ENCODE peak calls at places on chromosomes 5 and 9, in seven cellular contexts. One of them, this sample, is unnamed.
A peak's percentile ranks its signal among the peaks of the same experiment; 100 is the strongest.

GRCh38 chr5:157288405-157289163 is 22.7 kb downstream of the CYFIP2 start:
- DNase-seq in kidney: no peak
- DNase-seq in testis: no peak
- DNase-seq in CD8-positive, alpha-beta memory T cell: no peak
- DNase-seq in left ventricle myocardium inferior: no peak
- DNase-seq in tibial nerve: no peak
- DNase-seq in psoas muscle: no peak
- DNase-seq in this sample: no peak

GRCh38 chr9:35714579-35715252 is 17.3 kb downstream of the TLN1 start:
- DNase-seq in kidney: peak; percentile 50
- DNase-seq in testis: no peak
- DNase-seq in CD8-positive, alpha-beta memory T cell: no peak
- DNase-seq in left ventricle myocardium inferior: no peak
- DNase-seq in tibial nerve: no peak
- DNase-seq in psoas muscle: no peak
- DNase-seq in this sample: no peak

GRCh38 chr5:37370864-37371726 is at the start of gene NUP155:
- DNase-seq in kidney: peak; percentile 96
- DNase-seq in testis: peak; percentile 97
- DNase-seq in CD8-positive, alpha-beta memory T cell: peak; percentile 85
- DNase-seq in left ventricle myocardium inferior: peak; percentile 89
- DNase-seq in tibial nerve: peak; percentile 87
- DNase-seq in psoas muscle: peak; percentile 94
- DNase-seq in this sample: peak; percentile 97

GRCh38 chr5:73067213-73067612 is 53.2 kb upstream of the TMEM171 start:
- DNase-seq in kidney: no peak
- DNase-seq in testis: no peak
- DNase-seq in CD8-positive, alpha-beta memory T cell: no peak
- DNase-seq in left ventricle myocardium inferior: no peak
- DNase-seq in tibial nerve: no peak
- DNase-seq in psoas muscle: no peak
- DNase-seq in this sample: no peak

GRCh38 chr5:21810737-21811316 is 1042.3 kb downstream of the CDH12 start:
- DNase-seq in kidney: no peak
- DNase-seq in testis: no peak
- DNase-seq in CD8-positive, alpha-beta memory T cell: no peak
- DNase-seq in left ventricle myocardium inferior: no peak
- DNase-seq in tibial nerve: no peak
- DNase-seq in psoas muscle: no peak
- DNase-seq in this sample: peak; percentile 53

GRCh38 chr5:115069087-115069968 is 100.4 kb downstream of the TRIM36 start:
- DNase-seq in kidney: no peak
- DNase-seq in testis: peak; percentile 56
- DNase-seq in CD8-positive, alpha-beta memory T cell: no peak
- DNase-seq in left ventricle myocardium inferior: no peak
- DNase-seq in tibial nerve: peak; percentile 12
- DNase-seq in psoas muscle: no peak
- DNase-seq in this sample: peak; percentile 57

GRCh38 chr5:73160239-73160671 is 12.7 kb upstream of the TMEM174 start:
- DNase-seq in kidney: no peak
- DNase-seq in testis: no peak
- DNase-seq in CD8-positive, alpha-beta memory T cell: peak; percentile 54
- DNase-seq in left ventricle myocardium inferior: no peak
- DNase-seq in tibial nerve: no peak
- DNase-seq in psoas muscle: no peak
- DNase-seq in this sample: no peak

GRCh38 chr5:151663617-151664322 is 22.9 kb downstream of the SPARC start:
- DNase-seq in kidney: no peak
- DNase-seq in testis: peak; percentile 46
- DNase-seq in CD8-positive, alpha-beta memory T cell: no peak
- DNase-seq in left ventricle myocardium inferior: peak; percentile 56
- DNase-seq in tibial nerve: peak; percentile 68
- DNase-seq in psoas muscle: peak; percentile 69
- DNase-seq in this sample: no peak

GRCh38 chr5:179296150-179296821 is 49.0 kb downstream of the ADAMTS2 start:
- DNase-seq in kidney: peak; percentile 51
- DNase-seq in testis: no peak
- DNase-seq in CD8-positive, alpha-beta memory T cell: no peak
- DNase-seq in left ventricle myocardium inferior: no peak
- DNase-seq in tibial nerve: no peak
- DNase-seq in psoas muscle: no peak
- DNase-seq in this sample: no peak

GRCh38 chr5:139287890-139288635 is 5.5 kb upstream of the MATR3 start:
- DNase-seq in kidney: no peak
- DNase-seq in testis: no peak
- DNase-seq in CD8-positive, alpha-beta memory T cell: no peak
- DNase-seq in left ventricle myocardium inferior: no peak
- DNase-seq in tibial nerve: no peak
- DNase-seq in psoas muscle: no peak
- DNase-seq in this sample: no peak

GRCh38 chr5:68962632-68963484 is 131.0 kb upstream of the SLC30A5 start:
- DNase-seq in kidney: peak; percentile 66
- DNase-seq in testis: peak; percentile 84
- DNase-seq in CD8-positive, alpha-beta memory T cell: no peak
- DNase-seq in left ventricle myocardium inferior: peak; percentile 57
- DNase-seq in tibial nerve: peak; percentile 89
- DNase-seq in psoas muscle: peak; percentile 67
- DNase-seq in this sample: peak; percentile 60

GRCh38 chr5:11700376-11700775 is 203.9 kb downstream of the CTNND2 start:
- DNase-seq in kidney: no peak
- DNase-seq in testis: no peak
- DNase-seq in CD8-positive, alpha-beta memory T cell: no peak
- DNase-seq in left ventricle myocardium inferior: no peak
- DNase-seq in tibial nerve: no peak
- DNase-seq in psoas muscle: no peak
- DNase-seq in this sample: no peak

GRCh38 chr9:111728143-111728542 is 66.6 kb downstream of the SHOC1 start:
- DNase-seq in kidney: no peak
- DNase-seq in testis: no peak
- DNase-seq in CD8-positive, alpha-beta memory T cell: no peak
- DNase-seq in left ventricle myocardium inferior: no peak
- DNase-seq in tibial nerve: no peak
- DNase-seq in psoas muscle: no peak
- DNase-seq in this sample: no peak

GRCh38 chr5:73442960-73443627 is 5.5 kb downstream of the FOXD1 start:
- DNase-seq in kidney: no peak
- DNase-seq in testis: no peak
- DNase-seq in CD8-positive, alpha-beta memory T cell: no peak
- DNase-seq in left ventricle myocardium inferior: no peak
- DNase-seq in tibial nerve: no peak
- DNase-seq in psoas muscle: no peak
- DNase-seq in this sample: no peak

GRCh38 chr5:95113489-95113888 is 171.4 kb downstream of the MCTP1 start:
- DNase-seq in kidney: no peak
- DNase-seq in testis: no peak
- DNase-seq in CD8-positive, alpha-beta memory T cell: no peak
- DNase-seq in left ventricle myocardium inferior: no peak
- DNase-seq in tibial nerve: no peak
- DNase-seq in psoas muscle: no peak
- DNase-seq in this sample: no peak

GRCh38 chr9:130110596-130111021 is 56.9 kb downstream of the GPR107 start:
- DNase-seq in kidney: no peak
- DNase-seq in testis: no peak
- DNase-seq in CD8-positive, alpha-beta memory T cell: no peak
- DNase-seq in left ventricle myocardium inferior: no peak
- DNase-seq in tibial nerve: no peak
- DNase-seq in psoas muscle: no peak
- DNase-seq in this sample: no peak

GRCh38 chr9:34957492-34958410 is at the start of gene PHF24:
- DNase-seq in kidney: no peak
- DNase-seq in testis: peak; percentile 77
- DNase-seq in CD8-positive, alpha-beta memory T cell: peak; percentile 14
- DNase-seq in left ventricle myocardium inferior: no peak
- DNase-seq in tibial nerve: no peak
- DNase-seq in psoas muscle: peak; percentile 40
- DNase-seq in this sample: peak; percentile 21

GRCh38 chr5:154460172-154460571 is 14.4 kb downstream of the SAP30L start:
- DNase-seq in kidney: no peak
- DNase-seq in testis: no peak
- DNase-seq in CD8-positive, alpha-beta memory T cell: no peak
- DNase-seq in left ventricle myocardium inferior: no peak
- DNase-seq in tibial nerve: no peak
- DNase-seq in psoas muscle: no peak
- DNase-seq in this sample: no peak

GRCh38 chr5:73974871-73975351 is 348.9 kb downstream of the ARHGEF28 start:
- DNase-seq in kidney: no peak
- DNase-seq in testis: no peak
- DNase-seq in CD8-positive, alpha-beta memory T cell: no peak
- DNase-seq in left ventricle myocardium inferior: peak; percentile 20
- DNase-seq in tibial nerve: no peak
- DNase-seq in psoas muscle: no peak
- DNase-seq in this sample: no peak

GRCh38 chr9:127181595-127182190 is 59.3 kb upstream of the ANGPTL2 start:
- DNase-seq in kidney: peak; percentile 12
- DNase-seq in testis: no peak
- DNase-seq in CD8-positive, alpha-beta memory T cell: no peak
- DNase-seq in left ventricle myocardium inferior: no peak
- DNase-seq in tibial nerve: no peak
- DNase-seq in psoas muscle: peak; percentile 9
- DNase-seq in this sample: no peak

GRCh38 chr9:114098021-114098659 is 952 bp downstream of the KIF12 start:
- DNase-seq in kidney: peak; percentile 92
- DNase-seq in testis: peak; percentile 46
- DNase-seq in CD8-positive, alpha-beta memory T cell: no peak
- DNase-seq in left ventricle myocardium inferior: no peak
- DNase-seq in tibial nerve: no peak
- DNase-seq in psoas muscle: peak; percentile 65
- DNase-seq in this sample: no peak

GRCh38 chr5:180296778-180297177 is 4.9 kb upstream of the MAPK9 start:
- DNase-seq in kidney: no peak
- DNase-seq in testis: no peak
- DNase-seq in CD8-positive, alpha-beta memory T cell: no peak
- DNase-seq in left ventricle myocardium inferior: no peak
- DNase-seq in tibial nerve: no peak
- DNase-seq in psoas muscle: no peak
- DNase-seq in this sample: no peak

GRCh38 chr5:37871023-37871815 is 31.4 kb upstream of the GDNF start:
- DNase-seq in kidney: no peak
- DNase-seq in testis: no peak
- DNase-seq in CD8-positive, alpha-beta memory T cell: no peak
- DNase-seq in left ventricle myocardium inferior: no peak
- DNase-seq in tibial nerve: no peak
- DNase-seq in psoas muscle: no peak
- DNase-seq in this sample: no peak

GRCh38 chr9:27528886-27529315 is 713 bp downstream of the MOB3B start:
- DNase-seq in kidney: peak; percentile 82
- DNase-seq in testis: peak; percentile 65
- DNase-seq in CD8-positive, alpha-beta memory T cell: peak; percentile 36
- DNase-seq in left ventricle myocardium inferior: peak; percentile 25
- DNase-seq in tibial nerve: peak; percentile 29
- DNase-seq in psoas muscle: peak; percentile 76
- DNase-seq in this sample: peak; percentile 45

GRCh38 chr5:102625446-102625845 is 126.6 kb upstream of the SLCO6A1 start:
- DNase-seq in kidney: no peak
- DNase-seq in testis: no peak
- DNase-seq in CD8-positive, alpha-beta memory T cell: no peak
- DNase-seq in left ventricle myocardium inferior: no peak
- DNase-seq in tibial nerve: no peak
- DNase-seq in psoas muscle: no peak
- DNase-seq in this sample: no peak

GRCh38 chr9:71506821-71507220 is 261.5 kb downstream of the CEMIP2 start:
- DNase-seq in kidney: no peak
- DNase-seq in testis: no peak
- DNase-seq in CD8-positive, alpha-beta memory T cell: no peak
- DNase-seq in left ventricle myocardium inferior: no peak
- DNase-seq in tibial nerve: no peak
- DNase-seq in psoas muscle: peak; percentile 49
- DNase-seq in this sample: no peak

GRCh38 chr9:124264812-124265211 is 7.1 kb downstream of the NEK6 start:
- DNase-seq in kidney: no peak
- DNase-seq in testis: no peak
- DNase-seq in CD8-positive, alpha-beta memory T cell: no peak
- DNase-seq in left ventricle myocardium inferior: no peak
- DNase-seq in tibial nerve: no peak
- DNase-seq in psoas muscle: no peak
- DNase-seq in this sample: no peak

GRCh38 chr5:39758426-39758825 is 333.6 kb upstream of the DAB2 start:
- DNase-seq in kidney: no peak
- DNase-seq in testis: no peak
- DNase-seq in CD8-positive, alpha-beta memory T cell: no peak
- DNase-seq in left ventricle myocardium inferior: no peak
- DNase-seq in tibial nerve: no peak
- DNase-seq in psoas muscle: no peak
- DNase-seq in this sample: no peak

GRCh38 chr5:39619161-39619818 is 194.5 kb upstream of the DAB2 start:
- DNase-seq in kidney: no peak
- DNase-seq in testis: no peak
- DNase-seq in CD8-positive, alpha-beta memory T cell: no peak
- DNase-seq in left ventricle myocardium inferior: no peak
- DNase-seq in tibial nerve: no peak
- DNase-seq in psoas muscle: no peak
- DNase-seq in this sample: no peak

GRCh38 chr5:42423285-42424152 is at the start of gene GHR:
- DNase-seq in kidney: peak; percentile 92
- DNase-seq in testis: peak; percentile 92
- DNase-seq in CD8-positive, alpha-beta memory T cell: no peak
- DNase-seq in left ventricle myocardium inferior: peak; percentile 80
- DNase-seq in tibial nerve: peak; percentile 79
- DNase-seq in psoas muscle: peak; percentile 91
- DNase-seq in this sample: peak; percentile 83
- H3K4me3 ChIP-seq in kidney: peak within 1 kb of the TSS; percentile 85
- H3K4me3 ChIP-seq in testis: peak within 1 kb of the TSS; percentile 72
- H3K4me3 ChIP-seq in CD8-positive, alpha-beta memory T cell: no peak within 1 kb of the TSS
- H3K4me3 ChIP-seq in left ventricle myocardium inferior: peak within 1 kb of the TSS; percentile 80
- H3K4me3 ChIP-seq in tibial nerve: peak within 1 kb of the TSS; percentile 75
- H3K4me3 ChIP-seq in psoas muscle: peak within 1 kb of the TSS; percentile 86
- H3K4me3 ChIP-seq in this sample: peak within 1 kb of the TSS; percentile 34

GRCh38 chr9:96818535-96818934 is 35.8 kb downstream of the ZNF782 start:
- DNase-seq in kidney: no peak
- DNase-seq in testis: no peak
- DNase-seq in CD8-positive, alpha-beta memory T cell: no peak
- DNase-seq in left ventricle myocardium inferior: no peak
- DNase-seq in tibial nerve: no peak
- DNase-seq in psoas muscle: no peak
- DNase-seq in this sample: no peak
- H3K9me3 ChIP-seq in kidney: peaks cover 55% of the 10 kb centered on the region
- H3K9me3 ChIP-seq in testis: peaks cover 4% of the 10 kb centered on the region
- H3K9me3 ChIP-seq in CD8-positive, alpha-beta memory T cell: peaks cover 56% of the 10 kb centered on the region
- H3K9me3 ChIP-seq in left ventricle myocardium inferior: peaks cover 100% of the 10 kb centered on the region
- H3K9me3 ChIP-seq in tibial nerve: peaks cover 97% of the 10 kb centered on the region
- H3K9me3 ChIP-seq in psoas muscle: peaks cover 95% of the 10 kb centered on the region
- H3K9me3 ChIP-seq in this sample: peaks cover 33% of the 10 kb centered on the region

GRCh38 chr5:147892696-147893296 is 13.5 kb downstream of the C5orf46 start:
- DNase-seq in kidney: no peak
- DNase-seq in testis: no peak
- DNase-seq in CD8-positive, alpha-beta memory T cell: no peak
- DNase-seq in left ventricle myocardium inferior: no peak
- DNase-seq in tibial nerve: no peak
- DNase-seq in psoas muscle: no peak
- DNase-seq in this sample: no peak
- H3K4me1 ChIP-seq in kidney: no peaks in the 10 kb centered on the region
- H3K4me1 ChIP-seq in testis: no peaks in the 10 kb centered on the region
- H3K4me1 ChIP-seq in CD8-positive, alpha-beta memory T cell: no peaks in the 10 kb centered on the region
- H3K4me1 ChIP-seq in left ventricle myocardium inferior: peaks cover 8% of the 10 kb centered on the region
- H3K4me1 ChIP-seq in tibial nerve: no peaks in the 10 kb centered on the region
- H3K4me1 ChIP-seq in psoas muscle: no peaks in the 10 kb centered on the region
- H3K4me1 ChIP-seq in this sample: no peaks in the 10 kb centered on the region

DNA sequence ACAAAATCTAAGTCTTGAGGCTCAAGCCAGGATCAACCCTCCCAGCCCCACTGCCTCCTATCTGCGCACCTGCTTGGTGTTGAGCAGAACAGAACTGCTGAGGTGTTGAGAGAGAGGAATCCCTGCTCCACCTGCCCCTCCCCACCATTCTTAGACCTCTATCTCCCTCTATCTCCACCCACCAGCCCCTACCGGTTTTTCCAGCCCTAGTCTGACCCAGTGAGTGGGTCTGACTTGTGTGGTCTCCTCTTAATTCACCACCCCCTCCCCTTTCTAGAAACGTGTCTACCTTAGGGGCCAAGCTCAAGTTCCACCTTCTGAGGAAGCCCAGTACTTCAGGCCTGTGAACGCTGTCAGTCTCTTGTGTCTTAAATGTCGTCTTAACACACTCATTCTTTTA is 93.7 kb downstream of the ARHGAP26 start:
- DNase-seq in kidney: no peak
- DNase-seq in testis: no peak
- DNase-seq in CD8-positive, alpha-beta memory T cell: no peak
- DNase-seq in left ventricle myocardium inferior: no peak
- DNase-seq in tibial nerve: no peak
- DNase-seq in psoas muscle: no peak
- DNase-seq in this sample: no peak
- H3K4me3 ChIP-seq in kidney: no peak overlapping the region
- H3K4me3 ChIP-seq in testis: no peak overlapping the region
- H3K4me3 ChIP-seq in CD8-positive, alpha-beta memory T cell: no peak overlapping the region
- H3K4me3 ChIP-seq in left ventricle myocardium inferior: no peak overlapping the region
- H3K4me3 ChIP-seq in tibial nerve: no peak overlapping the region
- H3K4me3 ChIP-seq in psoas muscle: no peak overlapping the region
- H3K4me3 ChIP-seq in this sample: no peak overlapping the region